ENCODE peak calls at places on chromosomes 6 and 20, in eight cellular contexts. E is tibial nerve, L is breast epithelium, Q is stomach, C is adrenal gland, S is ovary, K is IMR-90, G is H1. I is an unnamed sample.
A peak's percentile ranks its signal among the peaks of the same experiment; 100 is the strongest.

GRCh38 chr6:7991992-7992815 is 72.0 kb downstream of the BLOC1S5 start:
- DNase-seq in E (peak; percentile 7), L (no peak), Q (no peak), C (peak; percentile 59), S (no peak), K (peak; percentile 92), G (no peak), I (no peak)

GRCh38 chr6:167551634-167552630 is 227.0 kb downstream of the TTLL2 start:
- DNase-seq in E (no peak), L (no peak), Q (no peak), C (no peak), S (no peak), K (no peak), G (no peak), I (peak; percentile 68)

GRCh38 chr20:38557174-38557573 is 23.8 kb upstream of the ADIG start:
- DNase-seq in E (no peak), L (no peak), Q (no peak), C (no peak), S (no peak), K (no peak), G (no peak), I (no peak)

GRCh38 chr6:17869010-17869752 is 118.3 kb downstream of the KIF13A start:
- DNase-seq in E (no peak), L (no peak), Q (no peak), C (no peak), S (no peak), K (peak; percentile 77), G (no peak), I (no peak)

GRCh38 chr20:58243653-58244410 is 15.4 kb upstream of the ANKRD60 start:
- DNase-seq in E (no peak), L (no peak), Q (no peak), C (no peak), S (no peak), K (peak; percentile 60), G (no peak), I (no peak)

GRCh38 chr6:77463881-77464867 is 883 bp upstream of the HTR1B start:
- DNase-seq in E (no peak), L (no peak), Q (no peak), C (no peak), S (no peak), K (no peak), G (no peak), I (no peak)

GRCh38 chr6:132412656-132413500 is 11.6 kb upstream of the MOXD1 start:
- DNase-seq in E (no peak), L (no peak), Q (no peak), C (no peak), S (no peak), K (peak; percentile 65), G (no peak), I (no peak)

GRCh38 chr6:87905101-87905517 is 142.5 kb upstream of the SPACA1 start:
- DNase-seq in E (no peak), L (no peak), Q (no peak), C (no peak), S (no peak), K (no peak), G (no peak), I (no peak)

GRCh38 chr20:462199-462991 is at the start of gene TBC1D20:
- DNase-seq in E (peak; percentile 64), L (peak; percentile 77), Q (peak; percentile 88), C (peak; percentile 83), S (peak; percentile 87), K (peak; percentile 84), G (peak; percentile 49), I (peak; percentile 82)

GRCh38 chr6:131378874-131379273 is 194.2 kb upstream of the ARG1 start:
- DNase-seq in E (no peak), L (no peak), Q (no peak), C (no peak), S (no peak), K (no peak), G (no peak), I (no peak)

GRCh38 chr6:21586760-21587181 is 6.8 kb upstream of the SOX4 start:
- DNase-seq in E (peak; percentile 28), L (no peak), Q (peak; percentile 49), C (no peak), S (no peak), K (no peak), G (no peak), I (no peak)

GRCh38 chr6:86423571-86423970 is 513.8 kb upstream of the HTR1E start:
- DNase-seq in E (no peak), L (no peak), Q (no peak), C (no peak), S (no peak), K (no peak), G (no peak), I (no peak)

GRCh38 chr6:112235956-112236355 is 18.4 kb downstream of the LAMA4 start:
- DNase-seq in E (no peak), L (no peak), Q (no peak), C (no peak), S (no peak), K (peak; percentile 83), G (no peak), I (no peak)

GRCh38 chr6:30323806-30324205 is 2.9 kb upstream of the TRIM39 start:
- DNase-seq in E (no peak), L (no peak), Q (no peak), C (no peak), S (no peak), K (no peak), G (no peak), I (no peak)

DNA sequence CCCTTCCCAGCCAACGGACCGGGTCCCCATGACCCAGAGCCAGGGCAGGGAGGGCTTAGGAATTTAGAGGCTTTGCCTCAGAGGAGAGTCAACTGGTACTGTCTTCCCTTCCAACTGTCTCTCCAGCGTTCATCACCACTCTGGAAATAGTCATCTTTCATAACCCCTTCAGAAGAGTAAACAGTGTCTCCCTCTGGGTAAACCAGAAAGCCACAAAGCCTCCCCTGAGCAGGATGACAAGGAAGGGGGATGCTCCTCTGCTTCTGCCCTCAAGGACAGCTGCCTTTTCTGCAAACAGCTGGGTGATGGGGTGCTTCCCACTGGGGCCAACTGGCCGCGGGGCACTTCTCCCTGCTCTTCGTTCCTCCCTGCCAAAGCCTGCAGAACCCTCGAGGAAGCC is 90.1 kb downstream of the PSMG4 start:
- DNase-seq in E (no peak), L (no peak), Q (no peak), C (no peak), S (no peak), K (no peak), G (no peak), I (no peak)
- TF ChIP-seq POLR2A in E (no peak), L (no peak), Q (no peak), C (no peak), S (no peak), K (no peak), G (no peak), I (no peak)

GRCh38 chr6:158397578-158397977 is 85.3 kb downstream of the TULP4 start:
- DNase-seq in E (no peak), L (no peak), Q (no peak), C (no peak), S (no peak), K (no peak), G (no peak), I (no peak)

GRCh38 chr6:158396136-158396535 is 83.9 kb downstream of the TULP4 start:
- DNase-seq in E (no peak), L (no peak), Q (no peak), C (no peak), S (no peak), K (no peak), G (no peak), I (no peak)

GRCh38 chr6:158398252-158399024 is 86.2 kb downstream of the TULP4 start:
- DNase-seq in E (no peak), L (no peak), Q (no peak), C (no peak), S (no peak), K (no peak), G (no peak), I (no peak)

GRCh38 chr6:158402184-158402583 is 89.9 kb downstream of the TULP4 start:
- DNase-seq in E (no peak), L (no peak), Q (no peak), C (no peak), S (no peak), K (no peak), G (no peak), I (no peak)

DNA sequence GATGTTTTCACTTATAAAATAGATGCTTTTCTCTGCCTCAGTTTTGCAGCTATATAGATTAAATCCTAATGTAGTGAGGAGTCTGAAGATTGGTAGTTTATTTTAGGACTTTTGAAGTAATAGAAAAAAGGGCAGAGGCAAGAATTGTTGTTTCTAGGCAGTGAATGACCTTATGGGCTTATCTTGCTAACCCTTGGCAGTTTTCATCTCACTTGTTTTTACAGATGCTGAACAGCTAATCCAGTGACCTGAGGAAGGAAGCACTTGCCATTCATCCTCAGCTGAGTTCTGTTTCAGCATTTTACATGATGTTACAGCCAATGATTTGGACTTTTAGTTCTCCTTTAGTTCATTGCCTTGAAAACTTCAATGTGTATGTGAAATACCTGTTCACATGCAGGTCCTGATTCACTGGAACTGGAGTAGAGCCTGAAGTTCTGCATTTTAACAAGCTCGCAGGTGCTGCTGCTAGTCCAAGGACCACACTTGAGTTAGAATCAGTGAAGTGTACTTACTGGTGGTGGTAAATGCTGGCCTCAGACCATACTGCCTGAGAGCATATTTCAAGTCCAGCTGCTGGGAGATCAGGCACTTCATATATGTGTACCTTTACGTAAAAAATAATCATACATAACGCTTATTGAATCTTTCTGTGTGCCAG is 86.9 kb downstream of the TULP4 start:
- DNase-seq in E (no peak), L (no peak), Q (no peak), C (no peak), S (no peak), K (no peak), G (no peak), I (no peak)
- H3K27ac ChIP-seq in E (no peak overlapping the region), L (no peak overlapping the region), Q (no peak overlapping the region), C (no peak overlapping the region), S (no peak overlapping the region), K (no peak overlapping the region), G (no peak overlapping the region), I (no peak overlapping the region)

DNA sequence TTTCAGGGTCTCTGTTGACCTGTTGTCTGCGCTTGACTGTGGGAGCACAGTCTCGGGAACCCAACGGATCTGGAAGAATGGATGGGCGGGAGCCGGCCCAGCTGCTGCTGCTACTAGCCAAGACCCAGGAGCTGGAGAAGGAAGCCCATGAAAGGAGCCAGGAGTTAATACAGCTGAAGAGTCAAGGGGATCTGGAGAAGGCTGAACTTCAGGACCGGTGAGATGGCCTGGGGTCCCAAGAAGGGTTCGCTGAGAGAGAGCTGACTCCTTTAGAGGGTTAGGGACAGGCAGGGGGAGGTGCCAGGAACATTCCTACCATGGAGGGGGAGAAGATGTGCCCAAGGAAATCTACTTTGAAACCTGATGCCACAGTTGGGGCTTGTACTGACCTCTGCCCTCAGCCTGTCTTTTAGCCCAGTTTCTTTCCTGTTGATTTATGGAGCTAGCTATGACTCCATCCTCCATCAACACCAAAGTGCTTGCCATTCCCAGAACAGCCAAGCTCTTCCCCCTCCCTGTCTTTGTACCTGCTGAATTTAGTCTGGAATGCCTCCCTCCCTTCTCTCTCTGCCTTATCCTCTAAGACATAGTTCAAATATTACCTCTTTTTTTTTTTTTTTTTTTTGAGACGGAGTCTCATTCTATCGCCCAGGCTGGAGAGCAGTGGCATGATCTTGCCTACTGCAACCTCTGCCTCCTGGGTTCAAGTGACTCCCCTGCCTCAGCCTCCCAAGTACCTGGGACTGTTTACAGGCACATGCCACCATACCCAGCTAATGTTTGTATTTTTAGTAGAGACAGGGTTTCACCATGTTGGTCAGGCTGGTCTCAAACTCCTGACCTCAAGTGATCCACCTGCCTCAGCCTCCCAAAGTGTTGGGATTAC is 12.2 kb downstream of the CEP250 start:
- DNase-seq in E (no peak), L (no peak), Q (no peak), C (peak; percentile 74), S (peak; percentile 47), K (peak; percentile 64), G (no peak), I (no peak)
- H3K36me3 ChIP-seq in E (no peaks in the 10 kb centered on the region), L (no peaks in the 10 kb centered on the region), Q (peaks cover 79% of the 10 kb centered on the region), C (peaks cover 29% of the 10 kb centered on the region), S (no peaks in the 10 kb centered on the region), K (peaks cover 27% of the 10 kb centered on the region), G (peaks cover 28% of the 10 kb centered on the region), I (peaks cover 66% of the 10 kb centered on the region)

GRCh38 chr20:44885392-44886275 is at the start of gene YWHAB:
- DNase-seq in E (peak; percentile 98), L (peak; percentile 98), Q (peak; percentile 99), C (peak; percentile 98), S (peak; percentile 97), K (peak; percentile 95), G (peak; percentile 95), I (peak; percentile 99)
- TF ChIP-seq POLR2A in E (peak; percentile 49), L (peak; percentile 75), Q (no peak), C (peak; percentile 74), S (peak; percentile 73), K (peak; percentile 78), G (peak; percentile 70), I (no peak)